ENCODE peak calls at places on chromosomes 5 and 9, in ten cellular contexts. G is tibial artery, O is choroid plexus epithelial cell, U is left ventricle myocardium inferior, V is cardiac muscle cell, R is fibroblast of lung, N is tibial nerve, D is OCI-LY7, A is astrocyte, B is AG04449. T is an unnamed sample.

GRCh38 chr9:77982985-77983662 is 48.5 kb downstream of the GNAQ start:
- DNase-seq in N (no peak), D (no peak), U (no peak), B (no peak), R (no peak), O (no peak), A (no peak), G (no peak), V (no peak), T (no peak)

GRCh38 chr5:136007271-136007670 is 21.5 kb upstream of the TGFBI start:
- DNase-seq in D (no peak), B (no peak), R (no peak), G (no peak), A (no peak), O (no peak), N (no peak), U (no peak), V (no peak), T (no peak)

GRCh38 chr9:136674786-136675349 is 12.2 kb downstream of the EGFL7 start:
- DNase-seq in U (no peak), N (no peak), B (no peak), O (no peak), G (no peak), V (peak; percentile 30), D (no peak), A (no peak), R (no peak), T (no peak)

GRCh38 chr5:148632978-148633377 is 21.3 kb downstream of the HTR4 start:
- DNase-seq in R (no peak), A (no peak), U (no peak), G (no peak), O (no peak), N (no peak), V (no peak), B (no peak), D (no peak), T (no peak)

GRCh38 chr5:150593593-150593992 is 46.9 kb upstream of the SYNPO start:
- DNase-seq in B (no peak), U (no peak), V (peak; percentile 44), G (peak; percentile 69), N (no peak), R (no peak), A (peak; percentile 20), D (no peak), O (no peak), T (no peak)

GRCh38 chr5:5420251-5420650 is 2.2 kb upstream of the ICE1 start:
- DNase-seq in U (no peak), G (no peak), V (no peak), A (no peak), D (no peak), B (no peak), R (no peak), N (no peak), O (no peak), T (no peak)

GRCh38 chr5:109161914-109162683 is 247.7 kb downstream of the PJA2 start:
- DNase-seq in R (peak; percentile 60), N (no peak), O (peak; percentile 47), D (no peak), B (no peak), U (no peak), A (no peak), G (no peak), V (peak; percentile 29), T (no peak)

GRCh38 chr5:56608216-56608925 is 207.0 kb upstream of the MAP3K1 start:
- DNase-seq in O (peak; percentile 45), G (no peak), D (no peak), N (no peak), B (no peak), V (no peak), A (no peak), R (no peak), U (no peak), T (no peak)

GRCh38 chr9:134590240-134591081 is 51.1 kb upstream of the COL5A1 start:
- DNase-seq in O (peak; percentile 64), G (peak; percentile 65), V (peak; percentile 82), A (no peak), D (no peak), B (no peak), R (peak; percentile 49), U (no peak), N (no peak), T (no peak)

DNA sequence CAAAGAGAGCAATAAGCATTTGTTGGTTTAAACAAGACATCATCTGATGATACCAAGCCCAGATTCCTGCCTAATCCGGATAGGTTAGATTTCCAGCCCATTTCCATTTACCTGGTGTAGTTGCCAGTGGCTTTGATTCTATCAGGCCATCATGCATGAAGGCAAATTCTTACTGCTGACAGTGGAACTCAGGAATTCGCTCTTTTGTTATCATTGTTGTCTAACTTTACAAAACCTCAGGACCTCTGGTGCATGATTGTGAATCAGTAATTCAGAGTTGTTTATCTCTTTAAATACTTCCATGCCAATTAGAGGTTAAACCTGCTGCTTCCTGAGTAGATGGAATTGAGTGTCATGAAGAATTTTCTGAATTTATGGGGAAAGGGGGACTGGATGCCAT is 76.5 kb downstream of the C9orf152 start:
- DNase-seq in D (no peak), R (no peak), N (no peak), V (no peak), B (no peak), O (no peak), G (no peak), A (peak; percentile 72), U (no peak), T (no peak)
- H3K4me3 ChIP-seq in D (peak overlapping the region; percentile 57), R (no peak overlapping the region), N (no peak overlapping the region), V (no peak overlapping the region), B (no peak overlapping the region), O (no peak overlapping the region), G (no peak overlapping the region), A (no peak overlapping the region), U (no peak overlapping the region), T (no peak overlapping the region)

DNA sequence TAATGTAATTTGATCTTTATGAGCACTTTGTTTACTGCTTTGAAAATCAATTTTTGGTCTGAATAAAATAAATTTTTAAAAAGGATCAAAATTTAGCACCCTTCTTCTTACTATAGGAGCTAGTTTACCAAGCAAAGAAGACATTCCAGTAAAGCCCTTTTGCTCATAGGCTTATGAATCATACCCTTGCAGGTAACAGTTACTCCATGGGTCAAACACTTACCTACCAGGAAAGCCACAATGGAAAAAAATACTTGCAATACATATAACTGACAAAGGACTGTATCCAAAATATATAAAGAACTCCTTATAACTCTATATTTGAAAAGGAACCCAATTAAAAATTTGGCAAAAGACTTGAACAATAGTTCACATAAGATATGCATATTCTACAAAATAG is 66.6 kb downstream of the SHOC1 start:
- DNase-seq in G (no peak), B (no peak), O (peak; percentile 54), A (peak; percentile 62), R (no peak), D (no peak), U (no peak), N (no peak), V (peak; percentile 10), T (no peak)
- H3K4me3 ChIP-seq in G (no peak overlapping the region), B (no peak overlapping the region), O (no peak overlapping the region), A (no peak overlapping the region), R (no peak overlapping the region), D (no peak overlapping the region), U (no peak overlapping the region), N (no peak overlapping the region), V (no peak overlapping the region), T (no peak overlapping the region)

GRCh38 chr9:34253460-34253837 is 74.6 kb downstream of the UBAP1 start:
- DNase-seq in D (no peak), U (peak; percentile 69), N (no peak), B (no peak), R (peak; percentile 70), O (peak; percentile 75), V (peak; percentile 68), G (no peak), A (no peak), T (no peak)

GRCh38 chr9:34256104-34256503 is 73.0 kb downstream of the KIF24 start:
- DNase-seq in A (no peak), G (no peak), V (no peak), U (no peak), O (peak; percentile 41), D (peak; percentile 34), B (no peak), N (no peak), R (peak; percentile 9), T (no peak)

GRCh38 chr9:34252670-34253459 is 74.0 kb downstream of the UBAP1 start:
- DNase-seq in B (no peak), G (peak; percentile 78), O (peak; percentile 68), V (peak; percentile 62), N (peak; percentile 80), D (peak; percentile 65), R (peak; percentile 60), U (peak; percentile 61), A (peak; percentile 61), T (no peak)

GRCh38 chr9:34254966-34255825 is 73.9 kb downstream of the KIF24 start:
- DNase-seq in A (no peak), G (no peak), V (peak; percentile 21), B (no peak), O (no peak), R (peak; percentile 36), N (no peak), U (no peak), D (no peak), T (no peak)

DNA sequence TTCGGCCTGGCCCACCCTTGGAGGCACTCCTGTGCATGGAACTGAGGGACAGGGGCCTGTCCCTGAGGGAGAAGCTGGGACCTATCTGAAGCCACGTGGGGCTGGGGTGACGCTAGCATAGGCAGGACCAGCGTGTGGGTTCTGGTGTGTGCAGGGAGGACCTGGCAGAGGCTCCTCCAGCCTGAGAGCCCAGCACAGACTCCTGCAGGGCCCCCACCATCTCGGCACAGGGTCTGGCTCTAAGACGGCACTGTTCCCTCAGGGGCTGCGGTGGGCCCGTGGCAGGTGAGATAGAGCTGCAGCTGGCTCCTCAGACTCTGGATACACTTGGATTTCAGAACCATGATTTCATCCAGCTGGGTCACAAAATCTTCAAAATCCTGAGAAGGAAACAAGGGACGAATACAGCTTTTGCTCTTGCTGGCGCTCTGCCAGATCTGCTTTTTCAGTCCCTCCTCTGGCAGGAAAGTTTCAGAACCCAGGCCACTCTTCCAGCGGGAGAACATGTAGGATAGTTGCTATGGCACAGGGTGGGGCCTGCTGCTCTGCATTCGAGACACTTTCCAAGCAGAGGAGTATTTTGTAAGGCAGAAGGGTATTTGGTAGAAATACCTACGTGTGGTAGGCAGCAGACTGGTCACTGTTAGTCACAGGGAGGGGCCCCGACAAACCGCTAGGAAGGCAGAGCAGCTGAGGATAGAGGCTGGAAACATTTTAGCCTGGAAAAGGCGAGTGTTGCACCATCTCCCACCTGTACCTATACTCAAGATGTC is 74.7 kb downstream of the KIF24 start:
- DNase-seq in U (peak; percentile 41), R (peak; percentile 75), D (no peak), A (peak; percentile 75), B (peak; percentile 26), O (peak; percentile 45), N (no peak), G (no peak), V (peak; percentile 58), T (no peak)
- H3K4me3 ChIP-seq in U (no peak overlapping the region), R (no peak overlapping the region), D (no peak overlapping the region), A (no peak overlapping the region), B (no peak overlapping the region), O (no peak overlapping the region), N (no peak overlapping the region), G (no peak overlapping the region), V (no peak overlapping the region), T (peak overlapping the region; percentile 11)

GRCh38 chr9:92954078-92954861 is 6.9 kb downstream of the FGD3 start:
- DNase-seq in D (peak; percentile 24), A (peak; percentile 58), N (no peak), U (peak; percentile 52), G (no peak), B (no peak), R (no peak), V (peak; percentile 15), O (peak; percentile 21), T (no peak)
- H3K4me3 ChIP-seq in D (no peak overlapping the region), A (no peak overlapping the region), N (no peak overlapping the region), U (peak overlapping the region; percentile 9), G (no peak overlapping the region), B (no peak overlapping the region), R (no peak overlapping the region), V (no peak overlapping the region), O (no peak overlapping the region), T (no peak overlapping the region)